ENCODE peak calls at places on chromosome 10, in four cellular contexts. W, V, A and H are unnamed samples.

GRCh38 chr10:12844796-12845524 is 156.6 kb downstream of the CCDC3 start:
- DNase-seq in W (no peak), V (no peak), A (peak), H (peak)

GRCh38 chr10:65142641-65143435 is 1621.6 kb downstream of the REEP3 start:
- DNase-seq in W (no peak), V (no peak), A (no peak), H (no peak)

GRCh38 chr10:6401066-6401465 is 179.0 kb downstream of the PRKCQ start:
- DNase-seq in W (no peak), V (no peak), A (peak), H (no peak)

GRCh38 chr10:78533776-78534175 is 500.1 kb downstream of the RPS24 start:
- DNase-seq in W (no peak), V (no peak), A (no peak), H (no peak)

GRCh38 chr10:116271593-116272496 is 1.2 kb downstream of the GFRA1 start:
- DNase-seq in W (peak), V (no peak), A (no peak), H (peak)

GRCh38 chr10:44279376-44279775 is 105.5 kb downstream of the CXCL12 start:
- DNase-seq in W (peak), V (no peak), A (no peak), H (no peak)

GRCh38 chr10:60944159-60944909 is at the start of gene RHOBTB1:
- DNase-seq in W (peak), V (no peak), A (peak), H (peak)

GRCh38 chr10:91389636-91390512 is 20.3 kb upstream of the HECTD2 start:
- DNase-seq in W (no peak), V (no peak), A (peak), H (no peak)

GRCh38 chr10:113493943-113494342 is 58.9 kb upstream of the HABP2 start:
- DNase-seq in W (no peak), V (no peak), A (no peak), H (no peak)

GRCh38 chr10:96427291-96427690 is 68.5 kb upstream of the OPALIN start:
- DNase-seq in W (no peak), V (no peak), A (no peak), H (no peak)

GRCh38 chr10:67622506-67622905 is 73.5 kb downstream of the CTNNA3 start:
- DNase-seq in W (no peak), V (no peak), A (peak), H (no peak)

GRCh38 chr10:90306187-90306586 is 551.7 kb downstream of the HTR7 start:
- DNase-seq in W (no peak), V (no peak), A (peak), H (no peak)

GRCh38 chr10:480498-480927 is 209.0 kb downstream of the DIP2C start:
- DNase-seq in W (peak), V (no peak), A (no peak), H (no peak)

GRCh38 chr10:32205666-32206065 is 141.3 kb downstream of the EPC1 start:
- DNase-seq in W (no peak), V (no peak), A (peak), H (no peak)

GRCh38 chr10:95266674-95267095 is 24.1 kb downstream of the PDLIM1 start:
- DNase-seq in W (no peak), V (no peak), A (peak), H (no peak)

GRCh38 chr10:88995156-88995876 is 4.7 kb downstream of the FAS start:
- DNase-seq in W (no peak), V (no peak), A (no peak), H (no peak)

GRCh38 chr10:14014423-14014822 is 316.3 kb downstream of the FRMD4A start:
- DNase-seq in W (no peak), V (no peak), A (no peak), H (no peak)

GRCh38 chr10:132624847-132625839 is 87.6 kb downstream of the INPP5A start:
- DNase-seq in W (peak), V (no peak), A (no peak), H (no peak)

GRCh38 chr10:132685121-132685891 is 100.6 kb downstream of the NKX6-2 start:
- DNase-seq in W (peak), V (no peak), A (peak), H (peak)

GRCh38 chr10:132061465-132062180 is 4.1 kb upstream of the JAKMIP3 start:
- DNase-seq in W (no peak), V (no peak), A (no peak), H (no peak)

GRCh38 chr10:78899996-78900714 is 168.6 kb upstream of the ZMIZ1 start:
- DNase-seq in W (peak), V (no peak), A (peak), H (peak)

GRCh38 chr10:3803295-3803883 is 18.4 kb upstream of the KLF6 start:
- DNase-seq in W (no peak), V (no peak), A (peak), H (no peak)

GRCh38 chr10:110284262-110284661 is 20.5 kb downstream of the SMNDC1 start:
- DNase-seq in W (no peak), V (no peak), A (no peak), H (no peak)

GRCh38 chr10:88019753-88020152 is 156.3 kb downstream of the PTEN start:
- DNase-seq in W (no peak), V (no peak), A (peak), H (no peak)

GRCh38 chr10:128064615-128065580 is 61.3 kb downstream of the MKI67 start:
- DNase-seq in W (no peak), V (peak), A (peak), H (no peak)

GRCh38 chr10:120386896-120387295 is 70.1 kb upstream of the PLPP4 start:
- DNase-seq in W (no peak), V (no peak), A (no peak), H (no peak)

GRCh38 chr10:107169516-107169915 is 5.0 kb upstream of the SORCS1 start:
- DNase-seq in W (no peak), V (no peak), A (no peak), H (no peak)

GRCh38 chr10:271722-272121 is 136.5 kb downstream of the ZMYND11 start:
- DNase-seq in W (peak), V (no peak), A (no peak), H (no peak)

GRCh38 chr10:13272164-13272571 is 27.7 kb downstream of the PHYH start:
- DNase-seq in W (peak), V (no peak), A (peak), H (peak)

GRCh38 chr10:131684976-131685375 is 215.8 kb upstream of the PPP2R2D start:
- DNase-seq in W (no peak), V (no peak), A (no peak), H (no peak)

GRCh38 chr10:5515948-5516761 is 8.6 kb upstream of the CALML3 start:
- DNase-seq in W (no peak), V (no peak), A (no peak), H (no peak)

GRCh38 chr10:106560925-106561640 is 603.4 kb downstream of the SORCS1 start:
- DNase-seq in W (no peak), V (no peak), A (peak), H (no peak)

GRCh38 chr10:3625959-3626751 is 158.9 kb downstream of the KLF6 start:
- DNase-seq in W (no peak), V (no peak), A (peak), H (no peak)

GRCh38 chr10:5467634-5468255 is 31.6 kb downstream of the CALML5 start:
- DNase-seq in W (no peak), V (no peak), A (no peak), H (no peak)

GRCh38 chr10:11225935-11226334 is 208.3 kb downstream of the CELF2 start:
- DNase-seq in W (no peak), V (no peak), A (no peak), H (no peak)

GRCh38 chr10:59905735-59906416 is 480 bp downstream of the CCDC6 start:
- DNase-seq in W (no peak), V (no peak), A (no peak), H (no peak)

GRCh38 chr10:113099431-113100298 is 149.6 kb downstream of the TCF7L2 start:
- DNase-seq in W (peak), V (no peak), A (peak), H (peak)

GRCh38 chr10:71135276-71135675 is 77.1 kb upstream of the UNC5B start:
- DNase-seq in W (no peak), V (no peak), A (no peak), H (no peak)

GRCh38 chr10:84172435-84173356 is 905 bp upstream of the GPR15LG start:
- DNase-seq in W (peak), V (no peak), A (no peak), H (no peak)

GRCh38 chr10:84164442-84164841 is 9.2 kb upstream of the GPR15LG start:
- DNase-seq in W (no peak), V (no peak), A (no peak), H (no peak)

GRCh38 chr10:84160663-84161362 is 12.8 kb upstream of the GPR15LG start:
- DNase-seq in W (no peak), V (no peak), A (no peak), H (no peak)

GRCh38 chr10:84163992-84164391 is 9.6 kb upstream of the GPR15LG start:
- DNase-seq in W (no peak), V (no peak), A (no peak), H (no peak)

GRCh38 chr10:84166620-84167288 is 6.8 kb upstream of the GPR15LG start:
- DNase-seq in W (peak), V (no peak), A (no peak), H (no peak)
- H3K4me3 ChIP-seq in W (no peak), V (no peak), A (no peak), H (no peak)

DNA sequence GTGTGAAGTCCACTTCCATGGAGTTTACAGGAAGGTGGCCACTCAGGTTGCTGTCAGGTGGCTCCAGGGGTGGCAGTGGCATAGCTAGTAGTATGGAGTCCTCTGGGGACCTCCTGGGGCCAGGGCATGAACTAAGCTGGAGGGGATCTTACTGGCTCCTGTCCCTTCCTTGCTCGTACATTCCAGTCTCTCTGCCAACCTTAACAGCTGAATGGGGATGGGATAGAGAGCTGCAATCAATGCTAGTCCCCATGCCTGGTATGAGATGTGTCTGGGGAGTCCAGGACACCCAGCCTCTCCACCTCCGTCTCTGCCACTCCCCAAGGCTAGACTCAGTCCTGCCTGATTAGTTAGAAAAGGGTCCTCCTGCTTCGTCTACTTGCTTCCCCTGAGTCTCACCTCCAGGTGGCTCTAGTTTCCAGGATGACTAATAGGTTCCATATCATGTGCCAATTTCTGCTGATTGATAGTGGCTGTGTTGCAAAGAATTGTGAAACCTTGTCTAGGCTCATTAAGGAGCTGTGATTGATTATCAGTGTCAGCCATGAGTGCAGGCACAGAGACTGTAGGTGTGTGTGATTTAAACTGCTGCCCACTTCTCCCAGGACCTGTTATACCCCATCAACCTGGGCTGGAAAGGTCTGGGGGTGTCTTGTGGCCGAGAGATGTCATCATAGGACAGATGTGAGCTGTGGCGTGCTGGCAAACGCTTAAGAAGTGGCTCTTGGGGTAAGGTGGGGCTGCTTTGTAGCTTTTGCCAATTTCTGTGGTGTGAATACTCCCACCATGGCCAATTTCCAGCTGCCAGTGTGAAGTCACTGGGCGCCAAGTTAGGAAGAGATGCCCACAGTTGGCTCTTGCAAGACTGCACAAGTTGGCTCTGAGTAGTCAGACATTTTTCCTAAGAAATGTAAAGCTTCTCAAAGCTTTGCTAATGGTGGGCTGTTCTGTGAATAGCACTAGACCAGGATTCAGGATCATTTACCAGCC is 59.8 kb downstream of the COL13A1 start:
- DNase-seq in W (peak), V (no peak), A (peak), H (no peak)
- TF ChIP-seq CTCF in W (peak), V (no peak), A (peak), H (no peak)

GRCh38 chr10:99743841-99744240 is 11.8 kb downstream of the CUTC start:
- DNase-seq in W (no peak), V (no peak), A (no peak), H (no peak)
- H3K4me3 ChIP-seq in W (no peak), V (no peak), A (no peak), H (no peak)

DNA sequence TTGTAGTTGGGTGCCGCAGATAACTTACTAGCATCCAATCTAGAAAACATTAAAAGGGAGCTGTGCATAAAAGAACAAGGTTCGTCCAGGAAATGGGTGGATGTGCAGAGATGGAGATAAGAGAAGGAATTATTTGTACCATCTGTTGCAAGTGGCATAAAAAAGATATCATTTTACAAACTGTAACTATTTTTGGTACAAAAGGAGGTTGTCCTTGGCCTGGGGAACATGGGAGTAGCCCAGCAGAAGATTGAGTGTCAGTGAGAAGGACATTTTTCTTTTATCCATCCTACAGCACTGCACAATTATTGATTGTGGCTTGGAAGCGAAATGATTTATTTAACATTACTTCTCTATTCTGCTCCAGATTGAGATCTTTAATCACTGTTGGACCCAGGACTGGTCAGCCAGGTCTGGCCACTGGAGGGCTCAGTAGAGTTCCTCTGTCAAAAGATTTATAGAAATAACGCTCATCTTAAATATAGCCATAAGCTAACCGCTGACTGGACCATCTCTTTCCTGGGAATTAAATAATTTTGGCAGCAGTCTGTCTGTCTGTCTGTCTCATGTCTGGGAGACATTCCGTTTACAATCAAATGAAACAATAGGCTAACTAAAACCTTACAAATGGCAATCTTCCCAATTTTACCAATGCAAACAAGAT is 254.1 kb downstream of the KIAA1217 start:
- DNase-seq in W (no peak), V (no peak), A (no peak), H (peak)
- TF ChIP-seq CTCF in W (peak), V (no peak), A (peak), H (no peak)

DNA sequence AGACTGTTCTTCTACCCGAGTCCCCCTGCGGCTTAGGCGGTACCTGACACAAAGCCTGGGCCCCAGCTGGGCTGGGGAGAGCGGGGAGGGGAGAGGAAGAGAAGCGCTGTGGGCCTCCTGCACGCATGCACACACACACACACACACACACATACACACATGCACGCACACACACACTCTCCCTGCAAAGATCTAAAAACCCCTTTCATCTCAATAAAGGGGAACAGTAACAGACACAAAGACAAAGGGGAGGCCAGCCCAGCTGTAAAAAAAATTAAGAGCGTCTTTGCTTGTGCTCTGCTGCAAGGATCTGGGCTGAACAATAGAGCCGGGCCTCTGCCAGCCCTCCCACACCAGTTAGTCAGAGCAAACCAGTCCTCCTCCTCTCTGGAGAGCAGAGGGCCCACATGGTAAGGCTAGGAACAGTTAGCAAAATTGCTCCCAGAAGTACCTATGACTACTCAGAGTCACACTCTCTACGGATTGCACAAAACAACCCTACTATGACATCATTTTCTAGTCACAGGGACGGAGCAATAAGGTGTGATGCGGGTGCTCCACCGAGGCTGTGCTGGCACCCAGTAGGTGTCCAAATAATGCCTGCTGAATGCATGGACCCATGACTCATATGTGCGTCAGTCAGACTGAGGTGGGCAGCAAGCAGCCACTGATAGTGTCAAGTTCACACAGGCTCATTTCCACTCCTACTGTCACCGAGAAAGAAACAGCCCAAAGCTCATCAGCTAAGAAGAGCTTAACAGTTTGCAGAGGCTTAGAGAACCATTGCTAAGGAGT is 9.2 kb downstream of the ITPRIP start:
- DNase-seq in W (peak), V (peak), A (peak), H (peak)
- H3K4me3 ChIP-seq in W (peak), V (peak), A (peak), H (no peak)